ENCODE peak calls at places on chromosomes 3 and 15, in four cellular contexts. V, H, X and N are unnamed samples.
A peak's percentile ranks its signal among the peaks of the same experiment; 100 is the strongest.

GRCh38 chr3:52400275-52400793 is 44.6 kb downstream of the SEMA3G start:
- DNase-seq in H (no peak), X (no peak), V (no peak), N (no peak)

GRCh38 chr15:83695901-83696425 is 42.0 kb downstream of the ADAMTSL3 start:
- DNase-seq in V (no peak), H (no peak), X (no peak), N (no peak)

GRCh38 chr3:126951561-126951960 is 31.4 kb upstream of the PLXNA1 start:
- DNase-seq in X (no peak), H (no peak), V (no peak), N (no peak)

GRCh38 chr3:16912400-16913263 is 27.9 kb downstream of the PLCL2 start:
- DNase-seq in H (no peak), V (no peak), X (no peak), N (no peak)

GRCh38 chr3:69675773-69676660 is 63.2 kb upstream of the MITF start:
- DNase-seq in V (no peak), H (no peak), X (no peak), N (no peak)

GRCh38 chr3:41768363-41768762 is 193.5 kb downstream of the ULK4 start:
- DNase-seq in X (no peak), H (no peak), V (no peak), N (no peak)

GRCh38 chr3:190322604-190323240 is 476 bp upstream of the CLDN1 start:
- DNase-seq in X (no peak), H (no peak), V (no peak), N (no peak)

GRCh38 chr15:38528279-38528678 is 36.3 kb downstream of the RASGRP1 start:
- DNase-seq in X (no peak), V (no peak), H (no peak), N (no peak)

GRCh38 chr15:87648278-87648677 is 608.3 kb downstream of the NTRK3 start:
- DNase-seq in H (no peak), X (no peak), V (no peak), N (no peak)

GRCh38 chr15:29870495-29871151 is 48.4 kb upstream of the TJP1 start:
- DNase-seq in V (no peak), H (no peak), X (no peak), N (no peak)

GRCh38 chr15:69060744-69061143 is 46.2 kb downstream of the NOX5 start:
- DNase-seq in V (no peak), H (no peak), X (no peak), N (no peak)

GRCh38 chr3:132343018-132343612 is 25.9 kb downstream of the ACP3 start:
- DNase-seq in X (no peak), H (peak; percentile 17), V (no peak), N (peak; percentile 49)

GRCh38 chr15:101521563-101521962 is 32.1 kb upstream of the PCSK6 start:
- DNase-seq in X (no peak), H (no peak), V (no peak), N (no peak)

GRCh38 chr15:35738370-35738769 is 192.4 kb upstream of the DPH6 start:
- DNase-seq in V (no peak), X (no peak), H (no peak), N (no peak)

GRCh38 chr15:88701561-88702095 is 62.8 kb downstream of the ISG20 start:
- DNase-seq in H (peak; percentile 33), V (no peak), X (peak; percentile 46), N (no peak)

GRCh38 chr3:15323063-15323462 is 9.3 kb downstream of the SH3BP5 start:
- DNase-seq in V (no peak), H (no peak), X (no peak), N (no peak)
- TF ChIP-seq POLR2A in V (no peak), H (no peak), X (no peak), N (no peak)

DNA sequence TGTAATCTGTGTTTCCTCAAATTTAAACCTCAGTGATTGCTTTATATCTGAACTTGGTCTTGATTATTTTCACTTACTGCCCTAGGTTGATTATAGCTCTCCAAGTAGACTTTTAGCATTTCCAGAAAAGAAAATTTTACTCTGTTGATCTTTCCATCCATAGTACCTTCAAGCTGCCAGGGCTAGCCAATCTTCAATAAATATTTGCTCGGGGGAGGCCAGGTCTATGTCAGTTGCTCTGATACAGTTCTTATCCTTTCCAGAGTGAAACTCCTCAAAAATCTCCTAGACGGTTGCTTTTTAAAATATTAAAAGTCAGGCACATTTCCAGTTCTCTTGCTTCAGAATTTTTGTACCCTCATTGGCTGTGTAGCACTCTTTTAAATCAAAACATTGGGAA is 38.8 kb downstream of the RETNLB start:
- DNase-seq in V (no peak), X (no peak), H (no peak), N (no peak)
- TF ChIP-seq POLR2A in V (no peak), X (no peak), H (no peak), N (no peak)

GRCh38 chr15:67127925-67128324 is 62.5 kb downstream of the SMAD3 start:
- DNase-seq in V (no peak), X (no peak), H (no peak), N (peak; percentile 18)
- TF ChIP-seq POLR2A in V (no peak), X (no peak), H (no peak), N (no peak)

GRCh38 chr3:111737056-111737711 is 121.9 kb upstream of the PHLDB2 start:
- DNase-seq in V (no peak), H (no peak), X (no peak), N (no peak)

GRCh38 chr3:111738790-111739189 is 120.3 kb upstream of the PHLDB2 start:
- DNase-seq in H (no peak), V (no peak), X (no peak), N (no peak)

GRCh38 chr3:111738238-111738637 is 120.8 kb upstream of the PHLDB2 start:
- DNase-seq in X (no peak), H (no peak), V (no peak), N (no peak)

GRCh38 chr3:111737712-111738097 is 121.4 kb upstream of the PHLDB2 start:
- DNase-seq in H (peak; percentile 17), X (no peak), V (peak; percentile 46), N (no peak)

GRCh38 chr3:111739241-111739952 is 119.7 kb upstream of the PHLDB2 start:
- DNase-seq in X (no peak), H (no peak), V (no peak), N (no peak)
- TF ChIP-seq POLR2A in X (no peak), H (no peak), V (no peak), N (no peak)

DNA sequence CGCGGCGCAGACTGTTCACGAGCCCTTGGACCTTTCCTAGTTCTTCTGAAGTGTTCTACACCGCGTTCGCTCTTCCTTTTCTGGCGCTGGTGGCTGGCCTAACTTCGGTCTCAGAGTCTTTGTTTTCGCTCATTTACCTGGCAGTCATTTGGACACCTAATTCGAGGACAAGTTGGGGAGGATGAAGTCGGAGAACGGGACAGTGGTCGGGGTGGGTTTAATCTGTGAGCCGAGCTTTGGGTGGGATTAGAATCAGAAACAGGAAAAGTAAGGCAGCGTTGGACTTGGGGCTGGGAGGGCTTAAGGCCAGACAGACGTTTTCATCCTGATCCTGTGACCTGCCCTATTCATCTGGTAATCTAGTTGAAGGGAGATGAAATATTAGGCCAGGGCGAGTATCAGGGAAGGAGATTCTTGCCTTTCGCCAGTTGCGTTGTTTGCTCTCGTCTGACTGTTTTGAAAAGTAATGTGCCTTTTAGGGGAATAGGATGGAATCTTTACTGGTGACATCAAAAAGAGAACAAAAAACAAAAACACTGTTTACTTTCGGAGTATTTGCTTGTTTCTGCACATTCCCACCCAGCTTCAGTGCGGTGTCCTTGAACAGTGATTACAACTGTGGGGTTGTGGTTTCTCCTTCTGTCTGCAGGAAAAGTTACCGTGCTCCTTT is 1.9 kb downstream of the DIPK2A start:
- DNase-seq in H (peak; percentile 10), V (no peak), X (no peak), N (no peak)
- TF ChIP-seq POLR2A in H (no peak), V (no peak), X (no peak), N (peak; percentile 18)